ENCODE peak calls at places on chromosomes 11 and 22, in seven cellular contexts. I is OCI-LY7, P is RWPE2, T is upper lobe of right lung, K is heart left ventricle, N is sigmoid colon, H is IMR-90. X is an unnamed sample. For H3K4me1, the result is how much of the 10 kb centered on the place peaks cover.

GRCh38 chr22:30742291-30743256 is 47.9 kb downstream of the OSBP2 start:
- DNase-seq in I (no peak), P (no peak), T (no peak), K (no peak), N (no peak), H (peak), X (no peak)

GRCh38 chr22:37260939-37261338 is 16.9 kb upstream of the RAC2 start:
- DNase-seq in I (peak), P (peak), T (peak), K (peak), N (no peak), H (peak), X (no peak)

GRCh38 chr11:38791346-38791961 is 2193.4 kb upstream of the RAG2 start:
- DNase-seq in I (peak), P (no peak), T (no peak), K (peak), N (no peak), H (peak), X (no peak)

GRCh38 chr22:50626314-50626855 is 1.6 kb downstream of the ARSA start:
- DNase-seq in I (no peak), P (peak), T (peak), K (no peak), N (peak), H (no peak), X (no peak)

GRCh38 chr11:77207618-77208313 is 79.7 kb downstream of the MYO7A start:
- DNase-seq in I (no peak), P (no peak), T (peak), K (no peak), N (no peak), H (no peak), X (no peak)

GRCh38 chr11:61041755-61042518 is 60.4 kb upstream of the CD5 start:
- DNase-seq in I (peak), P (no peak), T (no peak), K (peak), N (no peak), H (no peak), X (no peak)

GRCh38 chr11:62602141-62603071 is 741 bp upstream of the MTA2 start:
- DNase-seq in I (no peak), P (no peak), T (peak), K (peak), N (peak), H (peak), X (no peak)

GRCh38 chr22:18954333-18954732 is 18.2 kb upstream of the PRODH start:
- DNase-seq in I (peak), P (peak), T (peak), K (peak), N (peak), H (peak), X (no peak)

GRCh38 chr22:27387561-27387960 is 414.0 kb downstream of the MN1 start:
- DNase-seq in I (peak), P (no peak), T (no peak), K (no peak), N (no peak), H (no peak), X (no peak)

GRCh38 chr11:62108971-62109391 is 14.8 kb upstream of the INCENP start:
- DNase-seq in I (no peak), P (no peak), T (no peak), K (no peak), N (no peak), H (peak), X (no peak)

GRCh38 chr11:62388999-62389398 is 29.8 kb upstream of the SCGB1A1 start:
- DNase-seq in I (no peak), P (no peak), T (peak), K (no peak), N (no peak), H (no peak), X (no peak)

GRCh38 chr11:79110796-79111195 is 330.0 kb downstream of the TENM4 start:
- DNase-seq in I (no peak), P (no peak), T (no peak), K (no peak), N (no peak), H (no peak), X (no peak)

GRCh38 chr11:123801765-123802164 is 4.4 kb downstream of the OR6M1 start:
- DNase-seq in I (no peak), P (no peak), T (no peak), K (no peak), N (no peak), H (no peak), X (no peak)

GRCh38 chr11:18063131-18063530 is 17.1 kb upstream of the TPH1 start:
- DNase-seq in I (no peak), P (no peak), T (no peak), K (no peak), N (no peak), H (no peak), X (no peak)

GRCh38 chr11:45333506-45333971 is 47.4 kb upstream of the SYT13 start:
- DNase-seq in I (peak), P (no peak), T (no peak), K (peak), N (peak), H (peak), X (peak)

GRCh38 chr11:94379619-94380018 is 21.6 kb downstream of the GPR83 start:
- DNase-seq in I (no peak), P (no peak), T (no peak), K (no peak), N (no peak), H (no peak), X (peak)

GRCh38 chr11:120142072-120142423 is 4.1 kb upstream of the TRIM29 start:
- DNase-seq in I (no peak), P (no peak), T (no peak), K (no peak), N (no peak), H (no peak), X (no peak)

GRCh38 chr11:70476669-70477068 is 78.3 kb downstream of the CTTN start:
- DNase-seq in I (no peak), P (no peak), T (no peak), K (no peak), N (no peak), H (peak), X (no peak)

GRCh38 chr11:10599388-10600175 is 31.1 kb upstream of the LYVE1 start:
- DNase-seq in I (no peak), P (no peak), T (no peak), K (no peak), N (peak), H (peak), X (peak)

GRCh38 chr11:15123849-15124248 is 9.1 kb downstream of the INSC start:
- DNase-seq in I (no peak), P (no peak), T (no peak), K (no peak), N (no peak), H (peak), X (peak)

GRCh38 chr22:49906071-49906798 is 12.0 kb downstream of the ALG12 start:
- DNase-seq in I (no peak), P (peak), T (peak), K (no peak), N (peak), H (no peak), X (no peak)

GRCh38 chr22:35795476-35795875 is 77.8 kb downstream of the APOL5 start:
- DNase-seq in I (no peak), P (no peak), T (no peak), K (no peak), N (no peak), H (no peak), X (no peak)

GRCh38 chr22:19038164-19038546 is 84.1 kb downstream of the DGCR2 start:
- DNase-seq in I (no peak), P (no peak), T (no peak), K (no peak), N (no peak), H (no peak), X (no peak)

GRCh38 chr11:58880166-58880565 is 35.7 kb upstream of the GLYATL2 start:
- DNase-seq in I (no peak), P (no peak), T (no peak), K (no peak), N (no peak), H (no peak), X (no peak)

GRCh38 chr22:39209756-39210155 is 35.0 kb downstream of the PDGFB start:
- DNase-seq in I (no peak), P (peak), T (peak), K (no peak), N (peak), H (no peak), X (no peak)

GRCh38 chr11:128303383-128303782 is 284.0 kb downstream of the ETS1 start:
- DNase-seq in I (no peak), P (no peak), T (no peak), K (no peak), N (no peak), H (no peak), X (no peak)

GRCh38 chr11:128298271-128298670 is 289.1 kb downstream of the ETS1 start:
- DNase-seq in I (no peak), P (no peak), T (no peak), K (no peak), N (no peak), H (no peak), X (no peak)

GRCh38 chr11:128302425-128303186 is 284.8 kb downstream of the ETS1 start:
- DNase-seq in I (peak), P (no peak), T (no peak), K (no peak), N (no peak), H (no peak), X (no peak)

GRCh38 chr11:128299132-128299726 is 288.1 kb downstream of the ETS1 start:
- DNase-seq in I (no peak), P (no peak), T (no peak), K (no peak), N (no peak), H (peak), X (no peak)

DNA sequence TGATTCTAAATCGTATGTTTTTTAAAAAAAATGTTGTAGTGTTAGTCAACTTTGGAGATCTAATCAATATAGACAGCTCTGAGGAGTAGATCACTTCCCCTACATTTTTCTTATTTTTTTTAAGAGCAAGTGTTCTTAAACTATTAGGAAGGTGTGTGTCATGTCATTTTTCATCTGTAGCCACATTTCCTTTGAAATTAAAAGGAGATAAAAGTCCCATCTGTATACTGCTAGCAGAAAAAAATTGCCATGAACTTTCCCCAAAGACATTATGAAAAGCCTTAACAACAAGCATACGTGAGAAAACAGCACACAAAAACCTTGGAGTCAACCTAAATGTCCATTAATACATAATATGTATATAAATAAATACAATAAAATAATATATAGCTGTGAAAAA is 286.6 kb downstream of the ETS1 start:
- DNase-seq in I (no peak), P (no peak), T (no peak), K (no peak), N (no peak), H (no peak), X (no peak)
- H3K27ac ChIP-seq in I (no peak), P (no peak), T (no peak), K (no peak), N (no peak), H (no peak), X (no peak)

DNA sequence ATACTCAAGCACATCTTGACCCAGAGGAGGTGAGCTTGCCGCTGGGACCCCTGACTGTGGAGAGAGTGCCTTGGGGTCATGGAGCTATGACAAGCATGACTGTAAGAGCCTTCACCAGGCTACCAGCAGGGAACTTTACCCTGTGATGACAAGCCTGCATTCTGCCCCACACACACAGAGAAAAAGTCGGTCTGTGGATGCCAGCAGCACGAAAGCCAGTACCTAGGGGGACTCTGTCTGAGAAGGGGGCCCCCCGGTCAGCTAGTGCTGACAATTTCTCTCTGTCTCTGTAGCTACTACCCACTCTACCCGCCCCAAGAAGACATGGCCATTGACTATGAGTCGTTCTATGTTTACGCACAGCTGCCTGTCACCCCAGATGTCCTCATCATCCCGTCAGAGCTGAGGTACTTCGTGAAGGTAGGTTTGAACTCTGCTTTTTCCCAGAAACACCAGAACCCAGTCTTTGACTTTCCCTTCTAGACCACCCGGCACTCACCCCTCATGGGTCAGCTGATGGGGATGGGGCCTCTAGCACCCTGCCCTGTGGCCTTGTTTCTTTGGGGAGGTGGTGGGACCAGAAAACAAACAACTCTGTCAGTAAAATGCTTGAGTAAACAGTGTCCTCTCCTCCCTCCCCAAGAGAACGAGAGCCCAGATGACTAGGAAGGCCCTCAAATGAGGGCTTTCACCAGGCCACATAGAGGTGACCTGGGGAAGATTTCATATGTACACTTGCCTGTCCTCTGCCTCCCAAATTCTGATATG is 18.9 kb upstream of the CDC42EP2 start:
- DNase-seq in I (no peak), P (no peak), T (no peak), K (no peak), N (no peak), H (no peak), X (no peak)
- H3K4me1 ChIP-seq in I (under half), P (under half), T (half or more), K (under half), N (half or more), H (half or more), X (half or more)

GRCh38 chr11:108370990-108371389 is 96.3 kb downstream of the C11orf65 start:
- DNase-seq in I (no peak), P (no peak), T (no peak), K (no peak), N (no peak), H (peak), X (no peak)
- TF ChIP-seq CTCF in I (no peak), P (no peak), T (no peak), K (no peak), N (no peak), H (no peak), X (no peak)

DNA sequence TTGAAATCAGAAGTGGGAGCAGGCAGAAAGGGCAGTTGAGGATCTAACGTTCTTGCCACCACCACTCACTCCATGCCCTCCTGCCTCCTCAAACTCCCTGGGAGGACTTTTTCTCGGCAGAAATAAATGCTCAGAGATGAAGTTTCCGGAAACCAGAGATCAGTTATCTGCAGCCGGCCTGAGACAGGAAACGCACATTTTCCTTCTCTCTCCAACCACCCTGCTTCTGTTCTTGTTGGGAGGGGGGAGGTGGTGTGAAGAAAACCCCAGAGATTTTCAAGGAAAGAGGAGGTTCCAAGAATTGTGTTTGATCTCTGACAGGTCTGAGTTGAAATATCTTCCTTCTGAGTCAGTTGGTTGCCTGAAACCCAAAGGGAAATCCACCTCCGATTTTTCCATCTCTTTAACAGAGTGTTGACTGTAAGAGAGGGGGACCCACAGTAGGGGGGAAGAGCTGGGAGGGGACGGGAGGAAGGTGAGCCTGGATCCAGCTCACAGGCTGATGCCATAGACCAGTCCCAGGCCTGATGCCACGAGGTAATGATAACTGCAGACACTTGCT is 100.8 kb downstream of the TRAF6 start:
- DNase-seq in I (peak), P (no peak), T (no peak), K (no peak), N (no peak), H (peak), X (no peak)
- H3K27ac ChIP-seq in I (no peak), P (no peak), T (peak), K (no peak), N (peak), H (no peak), X (no peak)